ENCODE peak calls at places on chromosomes 4 and X, in four cellular contexts. E, K, X and D are unnamed samples.

GRCh38 chr4:68360570-68360969 is 10.7 kb upstream of the YTHDC1 start:
- DNase-seq in E (no peak), K (no peak), X (no peak), D (no peak)

GRCh38 chrX:14351889-14352288 is 177.4 kb upstream of the GLRA2 start:
- DNase-seq in E (no peak), K (no peak), X (no peak), D (no peak)

GRCh38 chr4:144962300-144962699 is 135.7 kb downstream of the ANAPC10 start:
- DNase-seq in E (no peak), K (no peak), X (no peak), D (no peak)

GRCh38 chrX:130994671-130995070 is 63.5 kb upstream of the ARHGAP36 start:
- DNase-seq in E (no peak), K (peak), X (peak), D (no peak)

GRCh38 chrX:109511113-109511512 is 25.5 kb upstream of the NXT2 start:
- DNase-seq in E (no peak), K (no peak), X (no peak), D (no peak)

GRCh38 chr4:117983541-117984451 is 50.5 kb upstream of the NDST3 start:
- DNase-seq in E (no peak), K (no peak), X (no peak), D (no peak)

GRCh38 chr4:72568959-72569718 is at the start of gene ADAMTS3:
- DNase-seq in E (no peak), K (peak), X (peak), D (peak)

GRCh38 chr4:155734065-155734464 is 24.8 kb upstream of the GUCY1B1 start:
- DNase-seq in E (no peak), K (no peak), X (no peak), D (no peak)

GRCh38 chr4:16684083-16684482 is 214.4 kb downstream of the LDB2 start:
- DNase-seq in E (no peak), K (no peak), X (no peak), D (no peak)

GRCh38 chr4:56307423-56307822 is 79.9 kb downstream of the AASDH start:
- DNase-seq in E (no peak), K (no peak), X (no peak), D (no peak)

GRCh38 chr4:53653484-53654053 is 62.3 kb upstream of the LNX1 start:
- DNase-seq in E (no peak), K (no peak), X (no peak), D (no peak)

GRCh38 chr4:112898357-112899141 is 150.9 kb upstream of the ANK2 start:
- DNase-seq in E (no peak), K (no peak), X (no peak), D (no peak)

GRCh38 chr4:177607111-177607573 is 164.9 kb upstream of the AGA start:
- DNase-seq in E (no peak), K (no peak), X (no peak), D (no peak)

GRCh38 chrX:68685722-68686683 is 38.5 kb downstream of the STARD8 start:
- DNase-seq in E (no peak), K (peak), X (no peak), D (no peak)

GRCh38 chr4:133624744-133625143 is 475.6 kb downstream of the PCDH10 start:
- DNase-seq in E (no peak), K (peak), X (no peak), D (no peak)

GRCh38 chr4:128286474-128287158 is 997 bp downstream of the PGRMC2 start:
- DNase-seq in E (no peak), K (peak), X (no peak), D (no peak)

GRCh38 chrX:154750301-154751120 is at the start of gene GAB3:
- DNase-seq in E (peak), K (peak), X (no peak), D (no peak)

GRCh38 chrX:123424546-123424945 is 240.5 kb downstream of the GRIA3 start:
- DNase-seq in E (no peak), K (no peak), X (no peak), D (no peak)

GRCh38 chrX:133922390-133922772 is 63.0 kb downstream of the GPC3 start:
- DNase-seq in E (no peak), K (no peak), X (no peak), D (no peak)

GRCh38 chrX:46279214-46279924 is 265.9 kb downstream of the ZNF674 start:
- DNase-seq in E (no peak), K (no peak), X (no peak), D (no peak)

GRCh38 chr4:110624016-110624770 is 1.3 kb upstream of the PITX2 start:
- DNase-seq in E (no peak), K (no peak), X (no peak), D (no peak)

GRCh38 chrX:1493877-1494510 is 41.3 kb upstream of the ASMTL start:
- DNase-seq in E (peak), K (no peak), X (no peak), D (peak)

GRCh38 chr4:51942108-51942832 is 77.9 kb downstream of the LRRC66 start:
- DNase-seq in E (no peak), K (no peak), X (no peak), D (no peak)

GRCh38 chrX:139121616-139122286 is 408.8 kb upstream of the F9 start:
- DNase-seq in E (no peak), K (no peak), X (no peak), D (no peak)

GRCh38 chr4:155609455-155610059 is 57.1 kb upstream of the GUCY1A1 start:
- DNase-seq in E (no peak), K (no peak), X (no peak), D (no peak)

GRCh38 chrX:11381464-11381863 is 88.3 kb downstream of the AMELX start:
- DNase-seq in E (peak), K (peak), X (peak), D (peak)

GRCh38 chrX:10617964-10618342 is 2.4 kb downstream of the MID1 start:
- DNase-seq in E (no peak), K (no peak), X (no peak), D (peak)

GRCh38 chrX:20217279-20217678 is 49.4 kb downstream of the RPS6KA3 start:
- DNase-seq in E (no peak), K (peak), X (no peak), D (no peak)

GRCh38 chr4:98508825-98509539 is 149.4 kb downstream of the TSPAN5 start:
- DNase-seq in E (no peak), K (no peak), X (no peak), D (no peak)

GRCh38 chrX:66892004-66892403 is 253.1 kb upstream of the EDA2R start:
- DNase-seq in E (no peak), K (no peak), X (no peak), D (no peak)

GRCh38 chr4:113827285-113827684 is 65.7 kb upstream of the CAMK2D start:
- DNase-seq in E (no peak), K (no peak), X (no peak), D (no peak)

GRCh38 chr4:3709846-3710441 is 56.2 kb upstream of the ADRA2C start:
- DNase-seq in E (no peak), K (no peak), X (no peak), D (no peak)

GRCh38 chr4:111274486-111274885 is 651.6 kb upstream of the PITX2 start:
- DNase-seq in E (no peak), K (no peak), X (no peak), D (no peak)

DNA sequence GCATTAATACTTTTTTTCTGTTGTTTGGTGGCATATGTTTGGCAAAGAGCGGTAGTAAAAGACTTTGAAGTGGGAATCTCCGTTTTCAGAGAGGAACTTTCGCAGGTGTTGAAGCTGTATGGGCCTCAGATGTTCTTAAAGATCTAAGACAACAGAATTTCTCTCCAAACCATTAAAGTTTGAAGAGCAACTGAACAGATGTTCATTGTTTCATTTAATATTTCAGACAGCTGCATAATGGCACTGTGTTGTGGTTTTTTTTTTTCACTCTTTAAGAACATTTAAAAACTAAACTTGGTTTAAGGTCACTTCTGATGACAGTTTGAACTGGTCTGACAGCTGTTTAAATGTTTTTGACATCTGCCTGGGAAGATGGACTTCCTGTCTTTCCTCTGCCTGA is 882.7 kb upstream of the PCDH10 start:
- DNase-seq in E (no peak), K (no peak), X (no peak), D (no peak)
- H3K4me3 ChIP-seq in E (no peak), K (no peak), X (no peak), D (no peak)

DNA sequence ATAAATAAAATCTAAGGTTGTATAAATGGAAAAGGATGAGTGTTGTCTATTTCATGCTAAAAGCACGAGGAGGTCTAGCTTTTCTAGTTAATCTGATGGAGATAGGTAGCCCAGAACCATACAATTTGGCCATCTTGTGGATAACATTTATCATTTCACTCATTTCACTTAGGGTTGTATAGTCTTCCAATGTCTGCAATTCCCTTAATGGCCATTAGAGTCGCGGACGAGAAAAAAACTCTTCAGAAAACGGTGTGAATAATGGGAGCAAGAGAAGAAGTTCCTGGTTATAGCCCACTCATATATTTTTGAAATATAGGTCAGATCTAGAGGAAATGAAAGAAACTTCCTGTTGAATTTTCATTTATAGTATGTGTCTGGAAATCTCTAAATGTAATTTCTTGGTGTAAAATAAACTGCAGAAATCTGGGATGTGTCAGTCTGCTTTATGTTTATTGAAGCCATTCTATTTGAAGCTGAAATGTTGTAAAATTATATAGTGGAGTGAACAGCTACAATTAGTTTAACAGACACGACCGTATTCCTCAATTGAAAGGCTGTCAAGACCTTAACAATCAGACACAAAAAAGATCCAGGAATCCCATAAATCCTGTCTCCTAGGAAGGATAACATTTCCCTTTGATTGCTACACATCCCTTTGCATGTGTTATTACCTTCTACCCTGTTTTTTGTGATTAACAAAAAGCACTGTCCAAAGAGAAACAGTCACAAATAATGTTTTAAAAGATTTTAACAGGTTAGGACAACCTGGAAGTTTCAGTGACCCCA is 47.7 kb upstream of the MGST2 start:
- DNase-seq in E (no peak), K (peak), X (no peak), D (no peak)
- TF ChIP-seq CTCF in E (no peak), K (peak), X (peak), D (no peak)

GRCh38 chrX:54044126-54044876 is at the start of gene PHF8:
- DNase-seq in E (peak), K (peak), X (peak), D (peak)
- TF ChIP-seq POLR2A in E (peak), K (peak), X (peak), D (no peak)

GRCh38 chr4:8861576-8862279 is 9.9 kb downstream of the HMX1 start:
- DNase-seq in E (no peak), K (no peak), X (no peak), D (no peak)
- H3K4me3 ChIP-seq in E (no peak), K (no peak), X (no peak), D (no peak)

GRCh38 chr4:786861-787300 is 39.0 kb downstream of the CPLX1 start:
- DNase-seq in E (no peak), K (no peak), X (no peak), D (no peak)
- TF ChIP-seq CTCF in E (no peak), K (no peak), X (no peak), D (no peak)

GRCh38 chrX:65667157-65667502 is 324 bp upstream of the MSN start:
- DNase-seq in E (no peak), K (no peak), X (no peak), D (no peak)

GRCh38 chrX:65671286-65671685 is 3.8 kb downstream of the MSN start:
- DNase-seq in E (no peak), K (no peak), X (no peak), D (no peak)

GRCh38 chrX:65667503-65668355 is at the start of gene MSN:
- DNase-seq in E (peak), K (peak), X (peak), D (peak)

GRCh38 chrX:65671966-65672365 is 4.5 kb downstream of the MSN start:
- DNase-seq in E (no peak), K (no peak), X (no peak), D (no peak)

GRCh38 chrX:65668362-65669310 is 1.2 kb downstream of the MSN start:
- DNase-seq in E (peak), K (peak), X (peak), D (peak)
- TF ChIP-seq POLR2A in E (no peak), K (peak), X (no peak), D (no peak)

GRCh38 chr4:2361366-2362285 is 56.8 kb downstream of the ZFYVE28 start:
- DNase-seq in E (no peak), K (peak), X (no peak), D (no peak)
- H3K4me3 ChIP-seq in E (no peak), K (no peak), X (no peak), D (no peak)